ENCODE peak calls at places on chromosomes 6 and 20, in four cellular contexts. Y is T-helper 9 cell; V is GM23248; C is effector CD4-positive, alpha-beta T cell. U is an unnamed sample.

GRCh38 chr6:135183532-135184440 is 2.7 kb downstream of the MYB start:
- DNase-seq in Y (peak; percentile 49), V (peak; percentile 28), C (peak; percentile 54), U (peak; percentile 38)

GRCh38 chr6:63676412-63677114 is 41.0 kb downstream of the PHF3 start:
- DNase-seq in Y (no peak), V (peak; percentile 18), C (no peak), U (peak; percentile 45)

GRCh38 chr20:62063601-62063980 is 2.1 kb downstream of the TAF4 start:
- DNase-seq in Y (no peak), V (peak; percentile 15), C (no peak), U (peak; percentile 26)

GRCh38 chr6:69783124-69783523 is 13.7 kb downstream of the LMBRD1 start:
- DNase-seq in Y (no peak), V (no peak), C (no peak), U (no peak)

GRCh38 chr6:14804444-14805210 is 441.2 kb upstream of the JARID2 start:
- DNase-seq in Y (no peak), V (peak; percentile 67), C (no peak), U (peak; percentile 87)

GRCh38 chr6:104885518-104886043 is 25.9 kb upstream of the HACE1 start:
- DNase-seq in Y (no peak), V (no peak), C (no peak), U (no peak)

GRCh38 chr6:24522090-24522820 is 27.5 kb downstream of the ALDH5A1 start:
- DNase-seq in Y (no peak), V (no peak), C (no peak), U (peak; percentile 31)

GRCh38 chr6:15066433-15067337 is 179.2 kb upstream of the JARID2 start:
- DNase-seq in Y (no peak), V (peak; percentile 88), C (no peak), U (peak; percentile 96)

GRCh38 chr20:9912858-9913434 is 74.1 kb upstream of the PAK5 start:
- DNase-seq in Y (peak; percentile 21), V (peak; percentile 48), C (peak; percentile 4), U (peak; percentile 51)

GRCh38 chr6:41093729-41094128 is 21.0 kb downstream of the NFYA start:
- DNase-seq in Y (no peak), V (peak; percentile 8), C (no peak), U (peak; percentile 25)

GRCh38 chr20:52402950-52403349 is 211.4 kb upstream of the ZFP64 start:
- DNase-seq in Y (no peak), V (no peak), C (no peak), U (no peak)

U was measured in fibroblast of mammary gland.